ENCODE peak calls at places on chromosomes 12 and 14, in six cellular contexts. B is pancreas; D is HFFc6; T is mesothelial cell of epicardium; M is T-helper 17 cell; S is activated CD8-positive, alpha-beta memory T cell treated with anti-CD3 and anti-CD28 coated beads for 1 hour. C is an unnamed sample.

GRCh38 chr12:102331419-102331818 is 133.8 kb upstream of the PMCH start:
- DNase-seq in B (no peak), D (no peak), T (no peak), M (no peak), S (no peak), C (no peak)

GRCh38 chr12:3233813-3234212 is 156.6 kb downstream of the TSPAN9 start:
- DNase-seq in B (no peak), D (no peak), T (no peak), M (no peak), S (no peak), C (no peak)

GRCh38 chr14:26125039-26125438 is 472.8 kb downstream of the NOVA1 start:
- DNase-seq in B (no peak), D (no peak), T (no peak), M (no peak), S (no peak), C (no peak)

GRCh38 chr14:89265229-89265628 is 151.8 kb downstream of the FOXN3 start:
- DNase-seq in B (no peak), D (no peak), T (no peak), M (no peak), S (no peak), C (no peak)

GRCh38 chr12:56040963-56041578 is 647 bp upstream of the RPS26 start:
- DNase-seq in B (no peak), D (no peak), T (no peak), M (no peak), S (no peak), C (no peak)

GRCh38 chr14:100076630-100077029 is 11.4 kb downstream of the EVL start:
- DNase-seq in B (peak; percentile 29), D (peak; percentile 39), T (no peak), M (no peak), S (no peak), C (peak; percentile 59)

GRCh38 chr14:29144598-29144997 is 378.0 kb downstream of the FOXG1 start:
- DNase-seq in B (no peak), D (peak; percentile 90), T (no peak), M (no peak), S (no peak), C (no peak)

GRCh38 chr12:83042441-83043215 is 355.9 kb downstream of the TMTC2 start:
- DNase-seq in B (peak; percentile 34), D (no peak), T (no peak), M (no peak), S (no peak), C (no peak)

GRCh38 chr14:20615996-20616395 is 24.8 kb upstream of the RNASE12 start:
- DNase-seq in B (no peak), D (no peak), T (no peak), M (no peak), S (no peak), C (no peak)

GRCh38 chr12:124243936-124244335 is 51.0 kb upstream of the RFLNA start:
- DNase-seq in B (no peak), D (no peak), T (no peak), M (no peak), S (no peak), C (no peak)

GRCh38 chr12:109759076-109759420 is 45.4 kb downstream of the FAM222A start:
- DNase-seq in B (no peak), D (no peak), T (peak; percentile 5), M (no peak), S (no peak), C (no peak)

GRCh38 chr12:102879144-102879763 is 37.8 kb downstream of the PAH start:
- DNase-seq in B (no peak), D (peak; percentile 79), T (no peak), M (no peak), S (no peak), C (peak; percentile 40)

GRCh38 chr12:121048442-121048841 is 9.4 kb upstream of the OASL start:
- DNase-seq in B (no peak), D (no peak), T (no peak), M (no peak), S (no peak), C (no peak)

GRCh38 chr12:2170376-2170775 is 117.6 kb downstream of the CACNA1C start:
- DNase-seq in B (no peak), D (no peak), T (no peak), M (no peak), S (no peak), C (no peak)

GRCh38 chr12:92573104-92573503 is 129.7 kb upstream of the PLEKHG7 start:
- DNase-seq in B (no peak), D (no peak), T (no peak), M (no peak), S (no peak), C (no peak)

GRCh38 chr12:19895609-19896008 is 456.3 kb downstream of the AEBP2 start:
- DNase-seq in B (no peak), D (no peak), T (no peak), M (no peak), S (no peak), C (no peak)

GRCh38 chr12:9049520-9050133 is 60.3 kb downstream of the KLRG1 start:
- DNase-seq in B (no peak), D (peak; percentile 55), T (no peak), M (no peak), S (no peak), C (no peak)

GRCh38 chr14:101397206-101397605 is 164.1 kb upstream of the DIO3 start:
- DNase-seq in B (no peak), D (no peak), T (no peak), M (no peak), S (no peak), C (no peak)

GRCh38 chr14:22386924-22387775 is 201.9 kb downstream of the DAD1 start:
- DNase-seq in B (peak; percentile 55), D (peak; percentile 57), T (peak; percentile 45), M (no peak), S (no peak), C (peak; percentile 53)

GRCh38 chr14:23175823-23176222 is 7.6 kb downstream of the SLC7A8 start:
- DNase-seq in B (no peak), D (no peak), T (no peak), M (no peak), S (no peak), C (no peak)

GRCh38 chr12:4269279-4269991 is 4.1 kb upstream of the CCND2 start:
- DNase-seq in B (peak; percentile 85), D (no peak), T (peak; percentile 84), M (peak; percentile 85), S (peak; percentile 88), C (peak; percentile 95)

GRCh38 chr12:37565112-37565511 is 751.5 kb upstream of the ALG10B start:
- DNase-seq in B (no peak), D (no peak), T (no peak), M (no peak), S (no peak), C (no peak)

GRCh38 chr14:104239866-104240301 is 101.5 kb downstream of the KIF26A start:
- DNase-seq in B (no peak), D (no peak), T (no peak), M (no peak), S (no peak), C (peak; percentile 22)

GRCh38 chr14:22448905-22449611 is 140.0 kb downstream of the DAD1 start:
- DNase-seq in B (no peak), D (no peak), T (no peak), M (no peak), S (no peak), C (no peak)

GRCh38 chr12:26783791-26784379 is 49.1 kb downstream of the ITPR2 start:
- DNase-seq in B (no peak), D (no peak), T (no peak), M (no peak), S (no peak), C (no peak)

GRCh38 chr14:104682107-104682593 is 7.3 kb upstream of the INF2 start:
- DNase-seq in B (no peak), D (no peak), T (no peak), M (no peak), S (no peak), C (no peak)

GRCh38 chr14:32192712-32193373 is 9.0 kb upstream of the RNU6-7 start:
- DNase-seq in B (no peak), D (no peak), T (no peak), M (no peak), S (no peak), C (no peak)

GRCh38 chr12:100899301-100899700 is 104.7 kb downstream of the ANO4 start:
- DNase-seq in B (no peak), D (no peak), T (no peak), M (no peak), S (no peak), C (no peak)